ENCODE peak calls at places on chromosome 2, in seven cellular contexts. One of them, this sample, is unnamed.

GRCh38 chr2:75808039-75808438 is 97.3 kb upstream of the GCFC2 start:
- DNase-seq in ovary: no peak
- DNase-seq in cerebellum: no peak
- DNase-seq in coronary artery: no peak
- DNase-seq in fibroblast of villous mesenchyme: no peak
- DNase-seq in stimulated activated CD8-positive, alpha-beta memory T cell treated with anti-CD3 and anti-CD28 coated beads, Interleukin-15, amount 100 ng/mL, for 1 hour: no peak
- DNase-seq in cardiac fibroblast: no peak
- DNase-seq in this sample: no peak

GRCh38 chr2:206084468-206084869 is 1.5 kb downstream of the INO80D start:
- DNase-seq in ovary: peak; percentile 77
- DNase-seq in cerebellum: peak; percentile 65
- DNase-seq in coronary artery: peak; percentile 86
- DNase-seq in fibroblast of villous mesenchyme: peak; percentile 88
- DNase-seq in stimulated activated CD8-positive, alpha-beta memory T cell treated with anti-CD3 and anti-CD28 coated beads, Interleukin-15, amount 100 ng/mL, for 1 hour: no peak
- DNase-seq in cardiac fibroblast: peak; percentile 77
- DNase-seq in this sample: peak; percentile 35

GRCh38 chr2:217723078-217723477 is 279.7 kb downstream of the TNS1 start:
- DNase-seq in ovary: no peak
- DNase-seq in cerebellum: no peak
- DNase-seq in coronary artery: peak; percentile 41
- DNase-seq in fibroblast of villous mesenchyme: peak; percentile 48
- DNase-seq in stimulated activated CD8-positive, alpha-beta memory T cell treated with anti-CD3 and anti-CD28 coated beads, Interleukin-15, amount 100 ng/mL, for 1 hour: no peak
- DNase-seq in cardiac fibroblast: peak; percentile 51
- DNase-seq in this sample: no peak

GRCh38 chr2:118593257-118593656 is 254.2 kb downstream of the EN1 start:
- DNase-seq in ovary: no peak
- DNase-seq in cerebellum: no peak
- DNase-seq in coronary artery: no peak
- DNase-seq in fibroblast of villous mesenchyme: no peak
- DNase-seq in stimulated activated CD8-positive, alpha-beta memory T cell treated with anti-CD3 and anti-CD28 coated beads, Interleukin-15, amount 100 ng/mL, for 1 hour: no peak
- DNase-seq in cardiac fibroblast: peak; percentile 21
- DNase-seq in this sample: no peak

GRCh38 chr2:13009027-13009426 is 292.3 kb downstream of the TRIB2 start:
- DNase-seq in ovary: no peak
- DNase-seq in cerebellum: no peak
- DNase-seq in coronary artery: no peak
- DNase-seq in fibroblast of villous mesenchyme: no peak
- DNase-seq in stimulated activated CD8-positive, alpha-beta memory T cell treated with anti-CD3 and anti-CD28 coated beads, Interleukin-15, amount 100 ng/mL, for 1 hour: no peak
- DNase-seq in cardiac fibroblast: peak; percentile 42
- DNase-seq in this sample: no peak

GRCh38 chr2:219736196-219736595 is 108.8 kb downstream of the SLC4A3 start:
- DNase-seq in ovary: no peak
- DNase-seq in cerebellum: peak; percentile 40
- DNase-seq in coronary artery: no peak
- DNase-seq in fibroblast of villous mesenchyme: peak; percentile 77
- DNase-seq in stimulated activated CD8-positive, alpha-beta memory T cell treated with anti-CD3 and anti-CD28 coated beads, Interleukin-15, amount 100 ng/mL, for 1 hour: no peak
- DNase-seq in cardiac fibroblast: peak; percentile 82
- DNase-seq in this sample: peak; percentile 63

GRCh38 chr2:96924775-96925747 is 55.2 kb upstream of the SEMA4C start:
- DNase-seq in ovary: no peak
- DNase-seq in cerebellum: no peak
- DNase-seq in coronary artery: no peak
- DNase-seq in fibroblast of villous mesenchyme: no peak
- DNase-seq in stimulated activated CD8-positive, alpha-beta memory T cell treated with anti-CD3 and anti-CD28 coated beads, Interleukin-15, amount 100 ng/mL, for 1 hour: peak; percentile 8
- DNase-seq in cardiac fibroblast: no peak
- DNase-seq in this sample: no peak

GRCh38 chr2:118974103-118974911 is 32.3 kb downstream of the MARCO start:
- DNase-seq in ovary: no peak
- DNase-seq in cerebellum: no peak
- DNase-seq in coronary artery: peak; percentile 71
- DNase-seq in fibroblast of villous mesenchyme: peak; percentile 8
- DNase-seq in stimulated activated CD8-positive, alpha-beta memory T cell treated with anti-CD3 and anti-CD28 coated beads, Interleukin-15, amount 100 ng/mL, for 1 hour: no peak
- DNase-seq in cardiac fibroblast: peak; percentile 78
- DNase-seq in this sample: no peak

GRCh38 chr2:240405133-240405532 is 30.3 kb upstream of the GPC1 start:
- DNase-seq in ovary: peak; percentile 3
- DNase-seq in cerebellum: no peak
- DNase-seq in coronary artery: peak; percentile 66
- DNase-seq in fibroblast of villous mesenchyme: no peak
- DNase-seq in stimulated activated CD8-positive, alpha-beta memory T cell treated with anti-CD3 and anti-CD28 coated beads, Interleukin-15, amount 100 ng/mL, for 1 hour: no peak
- DNase-seq in cardiac fibroblast: no peak
- DNase-seq in this sample: no peak

GRCh38 chr2:219171231-219171651 is 1.4 kb upstream of the SLC23A3 start:
- DNase-seq in ovary: peak; percentile 73
- DNase-seq in cerebellum: peak; percentile 48
- DNase-seq in coronary artery: peak; percentile 79
- DNase-seq in fibroblast of villous mesenchyme: peak; percentile 89
- DNase-seq in stimulated activated CD8-positive, alpha-beta memory T cell treated with anti-CD3 and anti-CD28 coated beads, Interleukin-15, amount 100 ng/mL, for 1 hour: no peak
- DNase-seq in cardiac fibroblast: peak; percentile 85
- DNase-seq in this sample: peak; percentile 35